ENCODE peak calls at places on chromosomes 2 and 18, in seven cellular contexts. One of them, this sample, is unnamed.

GRCh38 chr2:158502984-158503383 is 46.2 kb downstream of the PKP4 start:
- DNase-seq in adrenal gland: no peak
- DNase-seq in DND-41: no peak
- DNase-seq in suprapubic skin: no peak
- DNase-seq in CD8-positive, alpha-beta T cell: no peak
- DNase-seq in transverse colon: no peak
- DNase-seq in K562: no peak
- DNase-seq in this sample: no peak

GRCh38 chr2:201420442-201421113 is 30.7 kb downstream of the TRAK2 start:
- DNase-seq in DND-41: no peak
- DNase-seq in CD8-positive, alpha-beta T cell: no peak
- DNase-seq in suprapubic skin: no peak
- DNase-seq in adrenal gland: no peak
- DNase-seq in K562: no peak
- DNase-seq in transverse colon: no peak
- DNase-seq in this sample: no peak

GRCh38 chr2:172896541-172897144 is 161.0 kb downstream of the RAPGEF4 start:
- DNase-seq in suprapubic skin: no peak
- DNase-seq in DND-41: no peak
- DNase-seq in transverse colon: no peak
- DNase-seq in adrenal gland: no peak
- DNase-seq in K562: no peak
- DNase-seq in CD8-positive, alpha-beta T cell: no peak
- DNase-seq in this sample: no peak

GRCh38 chr2:188773075-188773474 is 201.1 kb upstream of the COL3A1 start:
- DNase-seq in adrenal gland: no peak
- DNase-seq in K562: no peak
- DNase-seq in transverse colon: no peak
- DNase-seq in DND-41: no peak
- DNase-seq in suprapubic skin: no peak
- DNase-seq in CD8-positive, alpha-beta T cell: no peak
- DNase-seq in this sample: no peak

GRCh38 chr18:21284540-21284939 is 42.5 kb downstream of the GREB1L start:
- DNase-seq in CD8-positive, alpha-beta T cell: no peak
- DNase-seq in K562: no peak
- DNase-seq in DND-41: no peak
- DNase-seq in suprapubic skin: no peak
- DNase-seq in transverse colon: no peak
- DNase-seq in adrenal gland: no peak
- DNase-seq in this sample: no peak

GRCh38 chr2:112713926-112714325 is 6.9 kb upstream of the NT5DC4 start:
- DNase-seq in transverse colon: no peak
- DNase-seq in CD8-positive, alpha-beta T cell: no peak
- DNase-seq in adrenal gland: no peak
- DNase-seq in K562: no peak
- DNase-seq in DND-41: no peak
- DNase-seq in suprapubic skin: no peak
- DNase-seq in this sample: no peak

GRCh38 chr2:167294031-167294774 is 405.9 kb downstream of the XIRP2 start:
- DNase-seq in DND-41: no peak
- DNase-seq in K562: no peak
- DNase-seq in CD8-positive, alpha-beta T cell: no peak
- DNase-seq in suprapubic skin: no peak
- DNase-seq in transverse colon: peak; percentile 38
- DNase-seq in adrenal gland: no peak
- DNase-seq in this sample: peak; percentile 3

GRCh38 chr18:51278045-51278649 is 80.7 kb upstream of the MEX3C start:
- DNase-seq in adrenal gland: peak; percentile 24
- DNase-seq in CD8-positive, alpha-beta T cell: no peak
- DNase-seq in suprapubic skin: no peak
- DNase-seq in K562: peak; percentile 32
- DNase-seq in DND-41: peak; percentile 53
- DNase-seq in transverse colon: peak; percentile 21
- DNase-seq in this sample: peak; percentile 35

GRCh38 chr2:172953411-172953810 is 122.2 kb upstream of the MAP3K20 start:
- DNase-seq in transverse colon: no peak
- DNase-seq in adrenal gland: no peak
- DNase-seq in DND-41: no peak
- DNase-seq in K562: no peak
- DNase-seq in CD8-positive, alpha-beta T cell: no peak
- DNase-seq in suprapubic skin: no peak
- DNase-seq in this sample: no peak

GRCh38 chr2:176704282-176704773 is 435.1 kb downstream of the MTX2 start:
- DNase-seq in DND-41: no peak
- DNase-seq in suprapubic skin: no peak
- DNase-seq in transverse colon: no peak
- DNase-seq in K562: no peak
- DNase-seq in CD8-positive, alpha-beta T cell: no peak
- DNase-seq in adrenal gland: no peak
- DNase-seq in this sample: no peak

GRCh38 chr2:147173186-147173575 is 671.6 kb upstream of the ACVR2A start:
- DNase-seq in adrenal gland: no peak
- DNase-seq in DND-41: no peak
- DNase-seq in K562: no peak
- DNase-seq in suprapubic skin: no peak
- DNase-seq in transverse colon: no peak
- DNase-seq in CD8-positive, alpha-beta T cell: no peak
- DNase-seq in this sample: no peak

GRCh38 chr2:147711031-147711430 is 133.8 kb upstream of the ACVR2A start:
- DNase-seq in CD8-positive, alpha-beta T cell: no peak
- DNase-seq in suprapubic skin: no peak
- DNase-seq in DND-41: no peak
- DNase-seq in transverse colon: no peak
- DNase-seq in adrenal gland: no peak
- DNase-seq in K562: no peak
- DNase-seq in this sample: no peak

GRCh38 chr2:237877576-237878307 is 18.3 kb downstream of the RAMP1 start:
- DNase-seq in DND-41: no peak
- DNase-seq in CD8-positive, alpha-beta T cell: no peak
- DNase-seq in adrenal gland: no peak
- DNase-seq in transverse colon: no peak
- DNase-seq in K562: no peak
- DNase-seq in suprapubic skin: peak; percentile 73
- DNase-seq in this sample: no peak

GRCh38 chr2:14952383-14952782 is 319.9 kb downstream of the LRATD1 start:
- DNase-seq in K562: no peak
- DNase-seq in CD8-positive, alpha-beta T cell: no peak
- DNase-seq in transverse colon: no peak
- DNase-seq in suprapubic skin: no peak
- DNase-seq in DND-41: no peak
- DNase-seq in adrenal gland: no peak
- DNase-seq in this sample: no peak

GRCh38 chr18:13366541-13366940 is 148.0 kb downstream of the LDLRAD4 start:
- DNase-seq in CD8-positive, alpha-beta T cell: no peak
- DNase-seq in transverse colon: no peak
- DNase-seq in adrenal gland: no peak
- DNase-seq in suprapubic skin: no peak
- DNase-seq in K562: no peak
- DNase-seq in DND-41: no peak
- DNase-seq in this sample: no peak

GRCh38 chr2:96642564-96643350 is at the start of gene FER1L5:
- DNase-seq in DND-41: no peak
- DNase-seq in CD8-positive, alpha-beta T cell: no peak
- DNase-seq in suprapubic skin: no peak
- DNase-seq in transverse colon: no peak
- DNase-seq in adrenal gland: no peak
- DNase-seq in K562: peak; percentile 27
- DNase-seq in this sample: peak; percentile 37

GRCh38 chr2:225334524-225334923 is 65.0 kb upstream of the NYAP2 start:
- DNase-seq in transverse colon: no peak
- DNase-seq in suprapubic skin: no peak
- DNase-seq in DND-41: no peak
- DNase-seq in K562: no peak
- DNase-seq in CD8-positive, alpha-beta T cell: no peak
- DNase-seq in adrenal gland: no peak
- DNase-seq in this sample: no peak

GRCh38 chr2:56741601-56742102 is 557.9 kb downstream of the CCDC85A start:
- DNase-seq in transverse colon: no peak
- DNase-seq in suprapubic skin: no peak
- DNase-seq in CD8-positive, alpha-beta T cell: no peak
- DNase-seq in K562: no peak
- DNase-seq in adrenal gland: no peak
- DNase-seq in DND-41: no peak
- DNase-seq in this sample: no peak

GRCh38 chr2:212607080-212607479 is 68.5 kb upstream of the ERBB4 start:
- DNase-seq in adrenal gland: no peak
- DNase-seq in K562: no peak
- DNase-seq in transverse colon: no peak
- DNase-seq in CD8-positive, alpha-beta T cell: no peak
- DNase-seq in suprapubic skin: no peak
- DNase-seq in DND-41: no peak
- DNase-seq in this sample: no peak

GRCh38 chr2:96265840-96266569 is at the start of the genes CIAO1 and TMEM127:
- DNase-seq in CD8-positive, alpha-beta T cell: peak; percentile 97
- DNase-seq in adrenal gland: peak; percentile 99
- DNase-seq in DND-41: peak; percentile 99
- DNase-seq in suprapubic skin: peak; percentile 99
- DNase-seq in transverse colon: peak; percentile 99
- DNase-seq in K562: peak; percentile 96
- DNase-seq in this sample: peak; percentile 98

GRCh38 chr2:143504397-143504796 is 375.2 kb downstream of the ARHGAP15 start:
- DNase-seq in suprapubic skin: no peak
- DNase-seq in transverse colon: no peak
- DNase-seq in DND-41: no peak
- DNase-seq in adrenal gland: no peak
- DNase-seq in K562: no peak
- DNase-seq in CD8-positive, alpha-beta T cell: no peak
- DNase-seq in this sample: no peak

DNA sequence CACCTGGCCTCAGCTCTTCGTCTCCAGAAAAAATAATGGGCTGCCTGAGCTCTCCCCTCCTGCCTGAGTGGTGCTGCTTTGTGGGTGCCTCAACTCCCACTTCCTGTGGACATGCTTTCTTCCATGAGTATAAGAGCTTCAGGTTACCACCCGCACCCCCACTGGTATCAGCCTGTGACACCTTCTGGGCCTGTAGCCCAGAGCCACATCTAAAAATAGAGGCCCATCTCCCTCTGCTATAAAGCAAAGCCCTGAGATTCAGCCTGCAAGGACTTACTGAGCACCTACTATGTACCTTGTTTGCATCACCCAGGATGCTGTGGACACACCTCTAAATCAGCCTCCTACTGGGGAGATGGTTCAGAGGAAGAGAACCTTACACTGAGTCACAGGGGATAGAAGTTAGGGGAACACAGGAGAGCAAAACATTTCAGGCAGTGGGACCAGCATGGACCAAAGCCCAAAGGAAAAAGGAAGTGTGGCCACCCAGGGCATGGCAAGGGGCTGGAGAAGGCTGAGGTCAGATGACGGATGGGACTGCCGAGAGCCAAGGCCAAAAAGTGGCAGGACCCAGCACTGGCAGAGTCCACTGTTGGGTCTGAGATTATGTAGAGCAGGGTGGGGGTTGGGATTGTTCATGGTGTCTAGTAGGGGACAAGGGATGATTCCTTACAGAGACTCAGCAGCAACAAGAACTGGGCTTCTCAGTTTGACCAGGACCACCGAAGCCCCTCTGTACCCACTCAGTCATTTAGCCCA is 123.7 kb upstream of the PPP1CB start:
- DNase-seq in transverse colon: no peak
- DNase-seq in K562: no peak
- DNase-seq in adrenal gland: peak; percentile 13
- DNase-seq in suprapubic skin: no peak
- DNase-seq in DND-41: peak; percentile 8
- DNase-seq in CD8-positive, alpha-beta T cell: no peak
- DNase-seq in this sample: no peak
- H3K27ac ChIP-seq in transverse colon: peak overlapping the region; percentile 86
- H3K27ac ChIP-seq in K562: no peak overlapping the region
- H3K27ac ChIP-seq in adrenal gland: no peak overlapping the region
- H3K27ac ChIP-seq in suprapubic skin: peak overlapping the region; percentile 81
- H3K27ac ChIP-seq in DND-41: no peak overlapping the region
- H3K27ac ChIP-seq in CD8-positive, alpha-beta T cell: no peak overlapping the region
- H3K27ac ChIP-seq in this sample: no peak overlapping the region

DNA sequence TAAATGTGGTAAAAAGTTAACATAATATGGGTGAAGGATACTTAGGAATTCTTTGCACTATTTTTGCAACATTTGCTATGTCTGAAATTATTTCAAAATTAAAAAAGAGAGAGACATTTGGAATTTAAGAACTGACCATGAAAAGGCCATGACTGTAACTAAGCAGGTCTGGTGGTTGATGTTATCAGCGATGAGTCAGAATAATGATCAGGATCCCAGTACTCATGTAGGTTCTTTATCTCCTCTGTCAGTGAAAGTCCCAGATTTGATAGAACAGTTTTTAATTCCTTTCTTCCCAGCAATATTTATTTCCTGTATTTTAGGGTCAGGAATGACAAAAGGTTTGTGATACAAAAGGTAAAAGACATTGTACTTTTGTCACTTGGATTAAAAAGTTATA is 242.4 kb upstream of the ZNF521 start:
- DNase-seq in transverse colon: no peak
- DNase-seq in DND-41: no peak
- DNase-seq in suprapubic skin: no peak
- DNase-seq in K562: no peak
- DNase-seq in CD8-positive, alpha-beta T cell: no peak
- DNase-seq in adrenal gland: peak; percentile 35
- DNase-seq in this sample: no peak
- TF ChIP-seq CTCF in transverse colon: no peak
- TF ChIP-seq CTCF in DND-41: no peak
- TF ChIP-seq CTCF in suprapubic skin: no peak
- TF ChIP-seq CTCF in K562: no peak
- TF ChIP-seq CTCF in CD8-positive, alpha-beta T cell: no peak
- TF ChIP-seq CTCF in adrenal gland: no peak
- TF ChIP-seq CTCF in this sample: no peak

GRCh38 chr18:79905993-79906392 is 45.5 kb downstream of the SLC66A2 start:
- DNase-seq in K562: no peak
- DNase-seq in adrenal gland: no peak
- DNase-seq in suprapubic skin: no peak
- DNase-seq in CD8-positive, alpha-beta T cell: no peak
- DNase-seq in DND-41: no peak
- DNase-seq in transverse colon: no peak
- DNase-seq in this sample: no peak
- H3K4me3 ChIP-seq in K562: no peak overlapping the region
- H3K4me3 ChIP-seq in adrenal gland: no peak overlapping the region
- H3K4me3 ChIP-seq in suprapubic skin: no peak overlapping the region
- H3K4me3 ChIP-seq in CD8-positive, alpha-beta T cell: no peak overlapping the region
- H3K4me3 ChIP-seq in DND-41: no peak overlapping the region
- H3K4me3 ChIP-seq in transverse colon: no peak overlapping the region
- H3K4me3 ChIP-seq in this sample: no peak overlapping the region

GRCh38 chr2:24327988-24328387 is 32.3 kb downstream of the ITSN2 start:
- DNase-seq in K562: no peak
- DNase-seq in CD8-positive, alpha-beta T cell: no peak
- DNase-seq in adrenal gland: no peak
- DNase-seq in suprapubic skin: no peak
- DNase-seq in transverse colon: no peak
- DNase-seq in DND-41: no peak
- DNase-seq in this sample: no peak

GRCh38 chr2:24329700-24330099 is 30.6 kb downstream of the ITSN2 start:
- DNase-seq in DND-41: no peak
- DNase-seq in adrenal gland: no peak
- DNase-seq in transverse colon: no peak
- DNase-seq in suprapubic skin: no peak
- DNase-seq in CD8-positive, alpha-beta T cell: no peak
- DNase-seq in K562: no peak
- DNase-seq in this sample: no peak

GRCh38 chr2:24334245-24334633 is 26.1 kb downstream of the ITSN2 start:
- DNase-seq in DND-41: no peak
- DNase-seq in transverse colon: no peak
- DNase-seq in suprapubic skin: no peak
- DNase-seq in adrenal gland: peak; percentile 40
- DNase-seq in K562: no peak
- DNase-seq in CD8-positive, alpha-beta T cell: no peak
- DNase-seq in this sample: no peak

GRCh38 chr2:24333019-24333540 is 27.3 kb downstream of the ITSN2 start:
- DNase-seq in K562: no peak
- DNase-seq in CD8-positive, alpha-beta T cell: no peak
- DNase-seq in adrenal gland: no peak
- DNase-seq in transverse colon: no peak
- DNase-seq in suprapubic skin: no peak
- DNase-seq in DND-41: no peak
- DNase-seq in this sample: no peak

GRCh38 chr2:24330161-24330560 is 30.2 kb downstream of the ITSN2 start:
- DNase-seq in suprapubic skin: no peak
- DNase-seq in adrenal gland: no peak
- DNase-seq in K562: no peak
- DNase-seq in transverse colon: no peak
- DNase-seq in DND-41: no peak
- DNase-seq in CD8-positive, alpha-beta T cell: no peak
- DNase-seq in this sample: no peak
- H3K27ac ChIP-seq in suprapubic skin: no peak overlapping the region
- H3K27ac ChIP-seq in adrenal gland: no peak overlapping the region
- H3K27ac ChIP-seq in K562: no peak overlapping the region
- H3K27ac ChIP-seq in transverse colon: no peak overlapping the region
- H3K27ac ChIP-seq in DND-41: no peak overlapping the region
- H3K27ac ChIP-seq in CD8-positive, alpha-beta T cell: no peak overlapping the region
- H3K27ac ChIP-seq in this sample: no peak overlapping the region